ENCODE peak calls at places on chromosomes 1 and 21, in seven cellular contexts. S is H9, I is IMR-90, N is neuronal stem cell, R is mesendoderm, X is mesenchymal stem cell, Z is H1. D is an unnamed sample.

GRCh38 chr1:215665212-215665611 is 98.1 kb downstream of the KCTD3 start:
- DNase-seq in N (no peak), S (no peak), I (peak), X (peak), R (no peak), Z (no peak), D (no peak)

GRCh38 chr1:171486048-171486519 is 754 bp downstream of the PRRC2C start:
- DNase-seq in I (peak), Z (no peak), N (peak), X (peak), S (no peak), R (peak), D (no peak)

GRCh38 chr1:84363019-84363418 is 35.3 kb upstream of the DNASE2B start:
- DNase-seq in N (no peak), S (no peak), X (peak), R (no peak), Z (no peak), I (no peak), D (no peak)

GRCh38 chr21:44911384-44912157 is 9.1 kb downstream of the ITGB2 start:
- DNase-seq in Z (no peak), R (no peak), N (no peak), S (no peak), I (no peak), X (no peak), D (no peak)

GRCh38 chr1:206846475-206846874 is 18.9 kb upstream of the IL20 start:
- DNase-seq in N (no peak), S (no peak), X (no peak), I (no peak), R (no peak), Z (no peak), D (no peak)

GRCh38 chr1:192700834-192701271 is 64.9 kb downstream of the RGS13 start:
- DNase-seq in R (peak), N (no peak), X (peak), Z (no peak), I (peak), S (no peak), D (peak)

GRCh38 chr1:227883073-227883520 is 64.6 kb downstream of the WNT9A start:
- DNase-seq in S (peak), R (no peak), N (no peak), Z (no peak), X (no peak), I (no peak), D (no peak)

GRCh38 chr1:1242461-1243080 is 4.0 kb downstream of the C1QTNF12 start:
- DNase-seq in I (no peak), Z (no peak), N (no peak), R (no peak), X (no peak), S (no peak), D (no peak)

GRCh38 chr1:235892734-235893413 is 26.2 kb upstream of the LYST start:
- DNase-seq in N (no peak), S (no peak), Z (no peak), I (no peak), R (peak), X (no peak), D (no peak)

GRCh38 chr1:89698624-89699023 is 65.7 kb downstream of the LRRC8C start:
- DNase-seq in I (no peak), X (no peak), R (no peak), S (no peak), Z (no peak), N (no peak), D (no peak)

GRCh38 chr1:64038965-64039926 is 164.2 kb upstream of the UBE2U start:
- DNase-seq in I (peak), Z (no peak), N (no peak), S (peak), X (peak), R (no peak), D (peak)

GRCh38 chr1:241582921-241583321 is 50.7 kb downstream of the KMO start:
- DNase-seq in Z (no peak), R (no peak), S (no peak), N (no peak), X (no peak), I (no peak), D (no peak)

GRCh38 chr21:39630827-39631226 is 18.1 kb downstream of the B3GALT5 start:
- DNase-seq in S (no peak), N (no peak), R (no peak), I (peak), X (no peak), Z (no peak), D (no peak)

GRCh38 chr1:169491845-169492281 is 6.1 kb upstream of the SLC19A2 start:
- DNase-seq in S (no peak), X (no peak), R (no peak), N (no peak), I (peak), Z (no peak), D (no peak)

GRCh38 chr1:67174716-67175284 is 8.5 kb downstream of the IL23R start:
- DNase-seq in S (no peak), I (no peak), Z (no peak), N (no peak), X (no peak), R (no peak), D (no peak)

GRCh38 chr1:88609051-88609450 is 75.0 kb upstream of the PKN2 start:
- DNase-seq in I (no peak), Z (no peak), S (no peak), X (no peak), R (peak), N (no peak), D (no peak)

GRCh38 chr1:25568834-25569598 is 25.6 kb downstream of the LDLRAP1 start:
- DNase-seq in R (peak), X (peak), S (no peak), I (peak), Z (no peak), N (no peak), D (peak)

GRCh38 chr1:25566730-25567341 is 23.4 kb downstream of the LDLRAP1 start:
- DNase-seq in Z (no peak), N (no peak), R (no peak), I (peak), S (peak), X (peak), D (peak)

GRCh38 chr1:25568090-25568833 is 24.9 kb downstream of the LDLRAP1 start:
- DNase-seq in X (peak), N (no peak), S (peak), I (peak), R (peak), Z (peak), D (peak)

GRCh38 chr1:25566186-25566729 is 22.9 kb downstream of the LDLRAP1 start:
- DNase-seq in S (no peak), I (no peak), Z (no peak), N (no peak), R (no peak), X (no peak), D (no peak)

DNA sequence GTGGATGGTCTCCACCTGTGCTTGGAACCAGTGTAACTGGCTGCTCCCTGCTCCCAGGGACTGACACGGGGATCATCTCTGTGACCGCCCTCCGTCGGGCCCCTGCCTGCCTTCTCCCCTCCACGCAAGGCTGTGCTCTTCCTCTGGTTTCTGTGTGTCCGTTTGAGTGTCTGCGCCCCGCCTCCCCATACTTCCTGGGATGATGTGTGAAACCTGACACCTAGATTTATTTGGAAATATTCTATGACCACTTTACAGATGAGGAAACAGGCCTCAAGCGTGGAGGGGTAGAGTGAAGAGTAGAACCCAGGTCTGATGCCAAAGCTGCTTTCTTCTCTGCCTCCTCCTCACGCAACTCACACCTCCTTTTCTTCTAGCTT is 24.3 kb downstream of the LDLRAP1 start:
- DNase-seq in S (no peak), R (no peak), N (no peak), I (no peak), Z (no peak), X (no peak), D (no peak)
- H3K9ac ChIP-seq in S (no peak), R (no peak), N (no peak), I (peak), Z (no peak), X (peak), D (no peak)

GRCh38 chr21:26405071-26405470 is 168.0 kb downstream of the CYYR1 start:
- DNase-seq in N (no peak), R (peak), S (no peak), I (peak), X (peak), Z (no peak), D (peak)

GRCh38 chr21:26405735-26406361 is 167.2 kb downstream of the CYYR1 start:
- DNase-seq in Z (no peak), I (peak), S (peak), R (peak), X (peak), N (no peak), D (peak)

GRCh38 chr21:26412831-26413329 is 160.2 kb downstream of the CYYR1 start:
- DNase-seq in N (peak), X (no peak), I (no peak), S (no peak), Z (no peak), R (no peak), D (no peak)

GRCh38 chr21:26404288-26404687 is 168.8 kb downstream of the CYYR1 start:
- DNase-seq in S (no peak), Z (no peak), X (no peak), N (no peak), I (no peak), R (no peak), D (no peak)

DNA sequence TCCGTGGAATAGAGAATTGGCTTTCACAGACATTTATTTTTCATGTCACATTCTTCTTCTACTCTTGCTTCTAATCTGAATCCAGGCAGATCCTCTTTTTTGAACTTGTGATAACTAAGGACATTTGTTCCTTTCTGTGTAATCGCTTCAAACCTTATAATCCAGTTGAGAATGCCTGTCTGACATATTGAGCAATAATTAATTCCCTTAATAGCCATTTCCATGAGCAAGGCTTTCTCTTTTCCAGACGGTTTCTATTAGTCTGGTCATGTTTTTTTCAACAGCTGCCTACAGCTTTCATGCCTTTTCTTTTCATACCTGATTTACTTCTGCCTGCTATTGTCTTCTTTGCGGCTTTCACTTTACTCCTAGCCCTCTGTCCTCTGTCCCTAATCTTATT is 163.4 kb downstream of the CYYR1 start:
- DNase-seq in N (no peak), I (no peak), Z (no peak), S (no peak), X (no peak), R (no peak), D (no peak)
- H2AK5ac ChIP-seq in N (no peak), I (no peak), Z (no peak), S (no peak), X (no peak), R (no peak), D (no peak)

GRCh38 chr1:68221001-68221970 is 11.0 kb downstream of the WLS start:
- DNase-seq in N (no peak), Z (no peak), R (no peak), I (no peak), S (no peak), X (no peak), D (no peak)
- H3K9ac ChIP-seq in N (no peak), Z (no peak), R (no peak), I (no peak), S (no peak), X (peak), D (no peak)

GRCh38 chr1:92441316-92442311 is 45.1 kb downstream of the GFI1 start:
- DNase-seq in R (peak), X (no peak), I (no peak), Z (peak), S (peak), N (no peak), D (no peak)

GRCh38 chr1:92442351-92442750 is 44.4 kb downstream of the GFI1 start:
- DNase-seq in S (no peak), R (no peak), X (no peak), I (no peak), Z (no peak), N (no peak), D (no peak)

GRCh38 chr1:92444351-92444750 is 42.4 kb downstream of the GFI1 start:
- DNase-seq in S (no peak), X (peak), I (peak), N (no peak), Z (no peak), R (peak), D (no peak)

GRCh38 chr1:92443893-92444292 is 42.8 kb downstream of the GFI1 start:
- DNase-seq in Z (no peak), N (no peak), I (no peak), X (no peak), R (peak), S (no peak), D (no peak)

DNA sequence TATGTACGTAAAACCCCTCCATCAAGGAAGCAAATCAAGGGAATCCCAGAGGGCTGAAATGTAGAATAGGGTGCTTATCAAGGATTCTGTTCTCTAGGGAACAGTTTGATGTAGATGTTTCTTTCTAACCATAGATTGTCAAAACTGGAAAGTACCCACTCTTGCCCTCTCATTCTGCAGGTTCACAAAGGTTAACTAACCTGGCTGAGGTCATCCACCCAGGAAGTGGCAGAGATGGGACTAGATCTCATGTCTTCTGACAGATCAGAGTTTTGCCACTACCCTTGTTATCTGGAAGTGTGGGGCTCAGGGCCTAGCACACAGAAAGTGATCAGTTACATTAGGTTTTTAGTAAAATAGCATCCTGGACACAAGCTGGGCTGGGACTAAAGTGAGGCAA is 47.4 kb downstream of the GFI1 start:
- DNase-seq in X (no peak), S (no peak), I (no peak), N (no peak), R (no peak), Z (no peak), D (no peak)
- H2AK5ac ChIP-seq in X (no peak), S (no peak), I (no peak), N (no peak), R (no peak), Z (no peak), D (no peak)

DNA sequence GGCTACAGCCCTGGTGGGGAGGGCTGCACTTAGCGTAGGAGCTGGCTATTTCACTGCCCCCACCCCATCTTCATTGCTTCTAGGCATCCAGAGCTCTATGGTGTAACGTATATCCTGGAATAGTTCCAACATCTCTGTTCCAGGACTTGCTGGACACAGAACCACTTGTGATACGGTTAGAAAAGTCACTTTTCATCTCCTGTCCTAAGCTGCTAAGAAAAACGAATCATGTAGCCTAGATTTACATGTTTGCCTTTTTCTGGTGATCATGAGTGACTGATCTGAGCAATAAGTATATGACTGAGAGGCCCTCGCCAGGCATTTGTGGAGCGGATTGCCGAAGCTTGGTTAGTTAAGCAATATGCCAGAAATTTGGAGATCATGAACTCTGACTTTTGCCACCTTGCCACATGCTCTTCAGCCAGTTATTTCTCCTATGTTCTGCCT is 41.0 kb upstream of the SRP9 start:
- DNase-seq in S (no peak), Z (no peak), N (no peak), R (no peak), X (peak), I (no peak), D (no peak)
- H3K9ac ChIP-seq in S (no peak), Z (no peak), N (no peak), R (no peak), X (peak), I (peak), D (no peak)

DNA sequence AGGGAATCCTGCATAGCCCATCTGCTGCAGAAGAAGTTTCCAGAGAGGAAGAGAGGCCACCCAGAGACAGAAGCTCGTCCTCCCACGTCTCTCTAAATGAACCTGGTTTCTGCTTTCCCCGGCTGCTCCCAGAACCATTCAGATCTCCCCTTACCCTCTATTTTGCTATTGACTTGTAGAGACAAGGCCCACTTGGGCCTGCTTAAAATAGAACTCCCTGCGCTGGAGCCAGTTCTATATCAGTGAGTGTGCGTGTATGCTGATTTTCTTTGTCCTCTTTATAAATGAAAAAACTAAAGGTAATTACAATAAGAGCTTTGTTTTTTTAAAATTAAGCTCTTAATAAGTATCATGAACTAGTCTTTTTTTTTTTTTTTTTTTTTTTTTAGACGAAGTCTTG is 142.7 kb upstream of the RAB4A start:
- DNase-seq in R (no peak), X (no peak), I (no peak), Z (no peak), N (no peak), S (no peak), D (no peak)
- H2AK5ac ChIP-seq in R (no peak), X (no peak), I (no peak), Z (no peak), N (no peak), S (no peak), D (no peak)

GRCh38 chr1:31705080-31705866 is 1.5 kb upstream of the COL16A1 start:
- DNase-seq in N (no peak), X (peak), R (peak), I (peak), S (peak), Z (peak), D (peak)

GRCh38 chr1:31704261-31705079 is 653 bp upstream of the COL16A1 start:
- DNase-seq in N (no peak), I (peak), R (peak), S (no peak), Z (peak), X (peak), D (peak)

GRCh38 chr1:31702836-31703404 is 897 bp downstream of the COL16A1 start:
- DNase-seq in Z (no peak), X (no peak), I (peak), N (no peak), S (no peak), R (no peak), D (peak)

GRCh38 chr1:31701137-31701736 is 2.6 kb downstream of the COL16A1 start:
- DNase-seq in S (no peak), N (no peak), X (peak), I (peak), R (peak), Z (no peak), D (peak)

DNA sequence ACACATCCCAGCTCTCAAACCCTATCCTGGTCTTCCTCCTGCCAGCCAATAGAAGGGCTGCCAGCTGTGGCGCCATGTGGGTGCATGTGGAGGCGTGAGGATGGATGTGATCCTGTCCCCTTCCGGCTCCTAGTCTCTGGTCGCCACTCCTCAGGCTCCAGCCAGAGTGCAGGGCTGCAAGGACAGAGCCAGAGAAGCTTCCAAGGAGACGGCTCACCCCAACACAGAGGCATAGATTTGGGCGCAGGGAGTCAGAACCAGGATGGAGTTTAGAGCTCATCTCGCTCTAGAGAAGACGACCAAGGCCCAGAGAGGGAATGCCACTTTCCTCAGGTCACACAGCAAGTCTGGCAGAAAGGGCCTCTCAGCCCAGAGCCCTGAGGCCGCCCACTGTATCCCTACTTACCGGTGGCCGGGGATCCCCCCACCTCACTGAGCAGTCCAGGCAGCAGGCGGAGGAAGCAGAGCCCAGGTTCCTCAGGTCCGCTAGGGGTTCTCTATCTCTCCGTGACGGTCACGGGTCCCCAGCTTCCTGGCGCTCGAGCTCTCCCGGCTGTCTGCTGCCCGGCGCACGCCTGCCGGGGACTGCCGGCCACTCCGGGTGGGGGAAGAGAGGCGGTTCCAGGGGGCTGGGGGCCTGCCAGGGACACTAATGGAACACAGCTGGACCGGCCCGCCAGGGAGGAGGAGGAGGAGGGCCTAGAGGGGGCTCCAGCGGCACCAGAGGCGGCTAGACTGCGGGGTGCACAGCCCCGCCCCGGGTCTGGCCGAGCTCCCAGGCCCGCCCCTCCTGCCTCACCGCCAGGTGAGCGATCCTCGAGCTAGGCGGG is at the start of gene COL16A1:
- DNase-seq in R (peak), X (peak), I (peak), Z (peak), S (peak), N (no peak), D (no peak)
- H3K9ac ChIP-seq in R (peak), X (peak), I (peak), Z (peak), S (no peak), N (peak), D (peak)

DNA sequence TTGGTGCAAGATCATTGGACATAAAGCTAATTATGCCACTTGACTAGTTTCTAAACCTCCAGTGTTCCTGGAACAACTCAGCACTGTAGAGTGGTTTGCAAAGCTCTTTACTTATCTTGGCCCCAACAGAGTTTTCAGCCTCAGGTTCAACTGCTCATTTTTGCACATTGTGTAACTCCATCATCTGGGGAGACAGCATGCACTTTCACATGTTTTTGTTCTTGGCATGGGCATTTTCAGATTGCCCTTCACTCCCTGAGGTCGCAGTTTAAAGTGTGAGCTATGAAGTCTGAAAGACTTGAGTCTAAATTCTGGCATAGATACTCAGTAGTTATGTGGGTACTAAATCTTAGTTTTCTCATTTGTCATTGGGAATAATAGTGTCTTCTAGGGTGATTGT is 5.1 kb downstream of the USP16 start:
- DNase-seq in I (no peak), X (no peak), R (no peak), Z (no peak), N (no peak), S (no peak), D (no peak)
- H2AK5ac ChIP-seq in I (no peak), X (no peak), R (no peak), Z (no peak), N (no peak), S (no peak), D (no peak)